ENCODE peak calls at places on chromosomes 16 and 17, in four cellular contexts. One of them, this sample, is unnamed. For H3K4me1, the result is how much of the 10 kb centered on the place peaks cover.

GRCh38 chr16:17270683-17271109 is 200.1 kb downstream of the XYLT1 start:
- DNase-seq in H9: no peak
- DNase-seq in pancreas: peak
- DNase-seq in left ventricle myocardium inferior: no peak
- DNase-seq in this sample: no peak

GRCh38 chr17:34781071-34781470 is 180.2 kb downstream of the CCT6B start:
- DNase-seq in H9: no peak
- DNase-seq in pancreas: no peak
- DNase-seq in left ventricle myocardium inferior: no peak
- DNase-seq in this sample: no peak

GRCh38 chr17:7021993-7022778 is 664 bp upstream of the BCL6B start:
- DNase-seq in H9: peak
- DNase-seq in pancreas: peak
- DNase-seq in left ventricle myocardium inferior: peak
- DNase-seq in this sample: no peak

GRCh38 chr16:83717308-83717707 is 90.5 kb upstream of the HSBP1 start:
- DNase-seq in H9: peak
- DNase-seq in pancreas: no peak
- DNase-seq in left ventricle myocardium inferior: no peak
- DNase-seq in this sample: no peak

GRCh38 chr17:8292639-8293395 is 2.4 kb downstream of the SLC25A35 start:
- DNase-seq in H9: no peak
- DNase-seq in pancreas: no peak
- DNase-seq in left ventricle myocardium inferior: no peak
- DNase-seq in this sample: no peak

GRCh38 chr17:60390223-60390622 is 1.7 kb downstream of the USP32 start:
- DNase-seq in H9: no peak
- DNase-seq in pancreas: no peak
- DNase-seq in left ventricle myocardium inferior: no peak
- DNase-seq in this sample: no peak

GRCh38 chr16:85643631-85644030 is 30.5 kb downstream of the GSE1 start:
- DNase-seq in H9: no peak
- DNase-seq in pancreas: no peak
- DNase-seq in left ventricle myocardium inferior: no peak
- DNase-seq in this sample: no peak

GRCh38 chr17:69539781-69540319 is 125.4 kb downstream of the MAP2K6 start:
- DNase-seq in H9: no peak
- DNase-seq in pancreas: no peak
- DNase-seq in left ventricle myocardium inferior: no peak
- DNase-seq in this sample: no peak

GRCh38 chr16:73095142-73095791 is 47.3 kb upstream of the ZFHX3 start:
- DNase-seq in H9: no peak
- DNase-seq in pancreas: peak
- DNase-seq in left ventricle myocardium inferior: no peak
- DNase-seq in this sample: no peak

GRCh38 chr17:2945299-2945698 is 118.1 kb downstream of the OR1D5 start:
- DNase-seq in H9: no peak
- DNase-seq in pancreas: no peak
- DNase-seq in left ventricle myocardium inferior: no peak
- DNase-seq in this sample: no peak

GRCh38 chr16:3541527-3542152 is 35.6 kb downstream of the NLRC3 start:
- DNase-seq in H9: no peak
- DNase-seq in pancreas: no peak
- DNase-seq in left ventricle myocardium inferior: no peak
- DNase-seq in this sample: no peak

GRCh38 chr16:3538222-3538621 is 37.4 kb downstream of the CLUAP1 start:
- DNase-seq in H9: no peak
- DNase-seq in pancreas: no peak
- DNase-seq in left ventricle myocardium inferior: no peak
- DNase-seq in this sample: no peak

GRCh38 chr16:3546990-3547682 is 30.1 kb downstream of the NLRC3 start:
- DNase-seq in H9: no peak
- DNase-seq in pancreas: no peak
- DNase-seq in left ventricle myocardium inferior: no peak
- DNase-seq in this sample: no peak

GRCh38 chr16:3542153-3542550 is 35.1 kb downstream of the NLRC3 start:
- DNase-seq in H9: no peak
- DNase-seq in pancreas: no peak
- DNase-seq in left ventricle myocardium inferior: no peak
- DNase-seq in this sample: no peak

DNA sequence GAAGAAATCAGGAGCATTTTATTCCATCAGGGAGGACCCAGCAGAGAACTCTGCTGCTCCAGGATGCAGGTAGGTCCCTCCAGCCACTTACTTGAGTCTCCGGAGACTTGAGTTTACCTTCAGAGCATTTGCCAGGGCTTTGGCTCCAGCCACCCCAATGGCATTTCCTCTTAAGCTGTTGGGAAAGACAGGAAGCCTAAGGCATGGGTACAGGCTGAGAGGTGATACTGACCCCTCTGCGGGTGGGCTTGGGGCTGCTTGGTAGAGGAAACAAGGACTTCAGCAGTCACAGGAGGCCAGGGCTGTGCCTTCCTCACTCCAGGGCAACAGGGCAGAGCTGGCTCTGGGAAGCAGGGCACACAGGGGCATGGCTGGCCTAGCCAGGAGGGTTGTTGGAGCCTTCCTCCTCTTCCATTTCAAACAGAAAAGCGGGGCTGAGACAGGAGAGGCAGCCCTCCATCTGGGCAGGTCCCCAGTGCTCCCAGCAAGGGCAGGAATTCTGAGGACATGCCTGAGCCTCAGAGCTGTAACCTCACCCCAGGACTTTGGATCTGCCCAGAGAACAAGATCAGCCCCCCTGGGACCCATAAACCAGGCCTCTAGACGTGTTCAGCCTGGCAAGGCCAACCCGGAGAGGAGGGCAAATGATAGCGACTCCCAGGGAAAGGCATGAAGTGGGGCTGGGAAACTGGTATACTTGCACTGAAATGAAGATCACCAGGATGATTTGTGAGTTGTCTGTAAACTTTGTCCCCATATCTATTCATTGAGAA is 34.4 kb downstream of the NLRC3 start:
- DNase-seq in H9: no peak
- DNase-seq in pancreas: no peak
- DNase-seq in left ventricle myocardium inferior: no peak
- DNase-seq in this sample: no peak
- H3K4me1 ChIP-seq in H9: under half
- H3K4me1 ChIP-seq in pancreas: under half
- H3K4me1 ChIP-seq in left ventricle myocardium inferior: under half
- H3K4me1 ChIP-seq in this sample: under half

GRCh38 chr16:20515580-20516179 is 60.5 kb downstream of the ACSM2B start:
- DNase-seq in H9: no peak
- DNase-seq in pancreas: no peak
- DNase-seq in left ventricle myocardium inferior: no peak
- DNase-seq in this sample: no peak

GRCh38 chr16:20520103-20520502 is 56.1 kb downstream of the ACSM2B start:
- DNase-seq in H9: no peak
- DNase-seq in pancreas: no peak
- DNase-seq in left ventricle myocardium inferior: no peak
- DNase-seq in this sample: no peak

GRCh38 chr16:20519231-20519630 is 56.9 kb downstream of the ACSM2B start:
- DNase-seq in H9: no peak
- DNase-seq in pancreas: no peak
- DNase-seq in left ventricle myocardium inferior: no peak
- DNase-seq in this sample: no peak

DNA sequence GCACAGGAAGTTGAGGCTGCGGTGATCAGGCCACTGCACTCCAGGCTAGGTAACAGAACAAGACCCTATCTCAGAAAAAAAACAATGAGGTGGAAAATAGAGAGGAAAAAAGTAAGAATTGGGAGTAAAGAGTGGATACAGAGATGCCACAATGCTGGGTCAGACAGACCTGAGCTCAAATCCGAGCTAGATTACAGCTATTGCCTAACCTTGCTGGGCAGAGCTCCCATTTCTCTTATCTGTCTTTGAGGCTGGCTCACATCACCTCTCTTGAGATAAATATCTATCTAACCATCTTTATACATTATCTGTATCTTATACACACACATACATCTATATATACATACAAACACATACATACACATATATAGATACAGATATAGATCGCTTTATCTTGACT is 59.0 kb downstream of the ACSM2B start:
- DNase-seq in H9: no peak
- DNase-seq in pancreas: no peak
- DNase-seq in left ventricle myocardium inferior: no peak
- DNase-seq in this sample: no peak
- H3K4me1 ChIP-seq in H9: under half
- H3K4me1 ChIP-seq in pancreas: under half
- H3K4me1 ChIP-seq in left ventricle myocardium inferior: under half
- H3K4me1 ChIP-seq in this sample: under half

GRCh38 chr16:11353158-11353557 is 7.9 kb downstream of the RMI2 start:
- DNase-seq in H9: no peak
- DNase-seq in pancreas: no peak
- DNase-seq in left ventricle myocardium inferior: no peak
- DNase-seq in this sample: no peak

GRCh38 chr16:11349599-11350276 is 4.5 kb downstream of the RMI2 start:
- DNase-seq in H9: no peak
- DNase-seq in pancreas: no peak
- DNase-seq in left ventricle myocardium inferior: peak
- DNase-seq in this sample: no peak

GRCh38 chr16:11348737-11349598 is 3.7 kb downstream of the RMI2 start:
- DNase-seq in H9: no peak
- DNase-seq in pancreas: no peak
- DNase-seq in left ventricle myocardium inferior: no peak
- DNase-seq in this sample: no peak

GRCh38 chr16:11347831-11348230 is 2.6 kb downstream of the RMI2 start:
- DNase-seq in H9: no peak
- DNase-seq in pancreas: no peak
- DNase-seq in left ventricle myocardium inferior: no peak
- DNase-seq in this sample: no peak

GRCh38 chr16:11350531-11351335 is 5.5 kb downstream of the RMI2 start:
- DNase-seq in H9: no peak
- DNase-seq in pancreas: no peak
- DNase-seq in left ventricle myocardium inferior: no peak
- DNase-seq in this sample: no peak
- H3K4me1 ChIP-seq in H9: under half
- H3K4me1 ChIP-seq in pancreas: under half
- H3K4me1 ChIP-seq in left ventricle myocardium inferior: under half
- H3K4me1 ChIP-seq in this sample: under half

GRCh38 chr17:40310882-40311391 is 2.0 kb downstream of the RARA start:
- DNase-seq in H9: no peak
- DNase-seq in pancreas: peak
- DNase-seq in left ventricle myocardium inferior: peak
- DNase-seq in this sample: no peak

GRCh38 chr17:40312131-40312731 is 3.3 kb downstream of the RARA start:
- DNase-seq in H9: no peak
- DNase-seq in pancreas: no peak
- DNase-seq in left ventricle myocardium inferior: peak
- DNase-seq in this sample: no peak

GRCh38 chr17:40312893-40313659 is 4.1 kb downstream of the RARA start:
- DNase-seq in H9: no peak
- DNase-seq in pancreas: no peak
- DNase-seq in left ventricle myocardium inferior: peak
- DNase-seq in this sample: no peak

GRCh38 chr17:40309938-40310510 is 1.0 kb downstream of the RARA start:
- DNase-seq in H9: no peak
- DNase-seq in pancreas: peak
- DNase-seq in left ventricle myocardium inferior: peak
- DNase-seq in this sample: no peak

DNA sequence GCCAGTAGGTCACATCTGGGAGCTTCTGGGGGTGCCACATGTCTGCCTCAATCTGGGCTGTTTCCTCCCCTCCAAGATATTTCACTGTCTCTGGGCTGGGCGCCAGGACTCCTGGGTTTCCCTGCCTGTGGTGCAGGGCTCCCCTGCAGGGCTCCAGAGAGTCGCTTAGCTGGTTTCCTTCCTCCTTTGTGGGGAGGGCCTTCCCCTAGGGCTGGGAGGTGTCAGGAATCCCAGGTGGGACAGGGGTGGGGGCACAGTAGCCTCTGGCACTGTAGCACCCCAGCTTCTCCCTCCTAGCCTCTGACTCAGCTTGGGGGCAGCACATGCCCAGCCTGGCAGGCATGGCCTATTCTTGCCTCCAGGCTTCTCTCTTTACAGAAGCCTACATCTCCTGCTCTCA is 2.6 kb downstream of the RARA start:
- DNase-seq in H9: no peak
- DNase-seq in pancreas: peak
- DNase-seq in left ventricle myocardium inferior: peak
- DNase-seq in this sample: no peak
- H3K4me1 ChIP-seq in H9: under half
- H3K4me1 ChIP-seq in pancreas: under half
- H3K4me1 ChIP-seq in left ventricle myocardium inferior: half or more
- H3K4me1 ChIP-seq in this sample: half or more

DNA sequence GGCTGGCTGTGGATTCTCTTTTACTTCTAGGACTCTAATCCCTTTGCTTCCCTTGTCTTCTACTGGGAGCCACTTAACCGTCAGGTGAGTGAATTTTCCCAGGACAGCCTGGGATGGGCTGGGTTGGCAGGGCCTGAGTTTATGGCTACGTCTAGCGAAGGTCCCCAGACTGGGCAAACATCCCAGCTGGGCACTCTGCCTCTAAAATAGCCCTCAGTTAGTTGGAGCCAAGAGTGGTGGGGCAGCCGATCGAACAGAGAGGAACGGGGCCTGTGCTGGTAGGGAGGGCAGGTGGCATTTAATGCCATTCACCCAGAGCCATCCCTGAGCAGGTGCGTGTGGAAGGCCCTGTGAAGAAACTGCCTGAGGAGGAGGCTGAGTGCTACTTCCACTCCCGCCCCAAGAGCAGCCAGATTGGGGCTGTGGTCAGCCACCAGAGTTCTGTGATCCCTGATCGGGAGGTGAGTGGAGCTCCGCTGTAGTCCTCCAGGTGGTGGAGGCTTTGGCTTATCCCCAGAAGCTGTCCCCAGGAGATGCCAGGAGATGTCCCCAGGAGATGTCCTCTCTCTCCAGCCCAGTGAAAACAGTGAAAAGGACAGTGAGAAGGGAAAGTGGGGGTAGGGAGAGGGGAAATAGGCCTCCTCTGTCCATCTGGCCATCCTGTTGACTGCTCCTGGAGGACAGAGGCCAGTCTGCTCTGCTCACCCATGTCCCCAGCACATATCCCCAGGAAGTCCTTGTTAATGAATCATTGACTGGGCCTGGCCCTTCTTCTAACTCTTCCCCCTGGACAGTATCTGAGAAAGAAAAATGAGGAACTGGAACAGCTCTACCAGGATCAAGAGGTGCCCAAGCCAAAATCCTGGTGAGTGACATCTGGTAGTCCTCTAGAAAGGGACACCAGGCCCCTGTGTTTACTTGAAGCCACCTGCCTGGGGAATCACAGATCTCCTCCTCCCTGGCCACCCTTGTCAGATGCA is 4.4 kb downstream of the PNPO start:
- DNase-seq in H9: no peak
- DNase-seq in pancreas: peak
- DNase-seq in left ventricle myocardium inferior: no peak
- DNase-seq in this sample: no peak
- H3K4me1 ChIP-seq in H9: under half
- H3K4me1 ChIP-seq in pancreas: under half
- H3K4me1 ChIP-seq in left ventricle myocardium inferior: half or more
- H3K4me1 ChIP-seq in this sample: under half

GRCh38 chr17:78130080-78130438 is 512 bp upstream of the TMC8 start:
- DNase-seq in H9: no peak
- DNase-seq in pancreas: no peak
- DNase-seq in left ventricle myocardium inferior: no peak
- DNase-seq in this sample: no peak
- H3K4me1 ChIP-seq in H9: under half
- H3K4me1 ChIP-seq in pancreas: under half
- H3K4me1 ChIP-seq in left ventricle myocardium inferior: half or more
- H3K4me1 ChIP-seq in this sample: half or more

This sample was measured in vagina.